ENCODE peak calls at places on chromosomes 11 and 22, in four cellular contexts. J is tibial artery, W is AG04450, C is SK-N-SH. Z is an unnamed sample.

GRCh38 chr11:69931060-69931910 is 112.1 kb upstream of the FGF3 start:
- DNase-seq in W (no peak), C (no peak), J (peak; percentile 56), Z (no peak)

GRCh38 chr11:63769044-63769718 is 606 bp upstream of the ZFTA start:
- DNase-seq in J (peak; percentile 71), C (peak; percentile 83), W (no peak), Z (peak; percentile 20)

GRCh38 chr11:86869966-86870570 is 69.7 kb downstream of the PRSS23 start:
- DNase-seq in J (peak; percentile 82), W (peak; percentile 27), C (peak; percentile 69), Z (peak; percentile 71)

GRCh38 chr11:46290598-46291309 is 13.3 kb downstream of the CREB3L1 start:
- DNase-seq in J (no peak), C (peak; percentile 57), W (peak; percentile 98), Z (peak; percentile 85)

GRCh38 chr11:116482716-116483115 is 290.1 kb downstream of the BUD13 start:
- DNase-seq in W (no peak), J (no peak), C (no peak), Z (no peak)

GRCh38 chr22:34669001-34669400 is 397.0 kb upstream of the ISX start:
- DNase-seq in C (no peak), W (no peak), J (no peak), Z (no peak)

GRCh38 chr11:12893787-12894672 is 115.1 kb upstream of the RASSF10 start:
- DNase-seq in C (peak; percentile 62), W (no peak), J (peak; percentile 75), Z (peak; percentile 63)

GRCh38 chr11:47233051-47233450 is 15.6 kb downstream of the ACP2 start:
- DNase-seq in J (no peak), W (no peak), C (no peak), Z (no peak)

GRCh38 chr11:8828580-8829358 is 82.2 kb upstream of the AKIP1 start:
- DNase-seq in C (no peak), W (no peak), J (no peak), Z (peak; percentile 49)

GRCh38 chr11:8269636-8270035 is 6.0 kb upstream of the LMO1 start:
- DNase-seq in J (no peak), C (no peak), W (no peak), Z (no peak)

GRCh38 chr11:115612331-115612730 is 108.1 kb upstream of the CADM1 start:
- DNase-seq in J (no peak), C (no peak), W (no peak), Z (no peak)

GRCh38 chr22:35376728-35377472 is 4.0 kb upstream of the HMOX1 start:
- DNase-seq in C (no peak), W (peak; percentile 97), J (peak; percentile 98), Z (peak; percentile 97)

GRCh38 chr11:68528630-68529029 is 68.1 kb downstream of the PPP6R3 start:
- DNase-seq in W (no peak), C (no peak), J (no peak), Z (no peak)

GRCh38 chr11:72814831-72815618 is 814 bp downstream of the ATG16L2 start:
- DNase-seq in J (peak; percentile 80), W (no peak), C (no peak), Z (peak; percentile 47)

GRCh38 chr11:1478011-1478410 is 8.6 kb downstream of the MOB2 start:
- DNase-seq in J (peak; percentile 63), C (no peak), W (no peak), Z (no peak)

GRCh38 chr11:15757299-15757698 is 599.0 kb downstream of the SOX6 start:
- DNase-seq in W (no peak), J (no peak), C (no peak), Z (no peak)

GRCh38 chr11:92322225-92322624 is 97.6 kb downstream of the FAT3 start:
- DNase-seq in C (no peak), W (no peak), J (no peak), Z (no peak)

GRCh38 chr22:17672417-17672991 is 33.9 kb downstream of the BCL2L13 start:
- DNase-seq in C (peak; percentile 30), W (no peak), J (no peak), Z (no peak)

GRCh38 chr11:93291889-93292288 is 38.7 kb upstream of the DEUP1 start:
- DNase-seq in C (no peak), W (no peak), J (no peak), Z (no peak)

GRCh38 chr11:86718553-86718952 is 46.1 kb upstream of the ME3 start:
- DNase-seq in J (no peak), W (no peak), C (no peak), Z (no peak)

GRCh38 chr11:115645631-115646271 is 141.5 kb upstream of the CADM1 start:
- DNase-seq in C (peak; percentile 44), J (no peak), W (no peak), Z (no peak)

GRCh38 chr11:32210601-32211000 is 119.7 kb downstream of the RCN1 start:
- DNase-seq in C (no peak), W (no peak), J (no peak), Z (no peak)

GRCh38 chr11:77372736-77373135 is 71.2 kb upstream of the GDPD4 start:
- DNase-seq in W (no peak), J (no peak), C (no peak), Z (no peak)

GRCh38 chr11:26996056-26996455 is 2.1 kb downstream of the FIBIN start:
- DNase-seq in C (no peak), J (no peak), W (no peak), Z (no peak)

GRCh38 chr11:89184021-89184420 is 6.3 kb downstream of the TYR start:
- DNase-seq in W (no peak), J (no peak), C (no peak), Z (no peak)

GRCh38 chr11:34599406-34599901 is 21.4 kb upstream of the EHF start:
- DNase-seq in W (no peak), C (no peak), J (no peak), Z (no peak)

GRCh38 chr11:102882389-102883024 is 7.7 kb upstream of the MMP12 start:
- DNase-seq in W (no peak), J (no peak), C (no peak), Z (no peak)

GRCh38 chr11:39664023-39664422 is 1795.4 kb downstream of the LRRC4C start:
- DNase-seq in W (no peak), C (no peak), J (no peak), Z (no peak)

GRCh38 chr11:41051919-41052630 is 407.4 kb downstream of the LRRC4C start:
- DNase-seq in J (no peak), W (no peak), C (no peak), Z (no peak)

GRCh38 chr11:64566915-64567882 is 23.8 kb upstream of the SLC22A12 start:
- DNase-seq in C (peak; percentile 82), W (no peak), J (peak; percentile 50), Z (no peak)

GRCh38 chr11:102047305-102047924 is at the start of gene CFAP300:
- DNase-seq in C (peak; percentile 55), J (peak; percentile 98), W (no peak), Z (peak; percentile 80)

GRCh38 chr11:73281796-73282660 is 9.9 kb downstream of the P2RY6 start:
- DNase-seq in W (no peak), C (no peak), J (peak; percentile 53), Z (no peak)

GRCh38 chr11:60944504-60945294 is 7.3 kb downstream of the SLC15A3 start:
- DNase-seq in W (no peak), C (no peak), J (no peak), Z (no peak)

DNA sequence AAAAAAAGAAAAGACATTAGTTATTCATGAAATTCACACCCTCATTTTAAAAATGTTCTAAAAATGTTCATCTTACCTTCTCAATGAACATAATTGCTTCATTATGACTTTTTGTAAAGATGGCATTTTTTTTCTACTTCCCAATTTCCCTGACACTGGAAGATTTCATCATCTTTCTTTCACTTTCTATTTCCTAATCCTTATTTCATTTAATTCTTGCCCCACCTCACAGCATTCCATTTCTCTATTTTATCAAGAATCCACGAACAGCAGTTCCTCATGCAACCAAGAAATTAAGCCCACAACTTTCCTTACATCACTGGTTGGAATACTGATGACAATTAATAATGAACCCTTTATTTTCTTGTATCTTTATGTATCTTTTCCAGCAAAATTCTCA is 1.9 kb downstream of the PATL1 start:
- DNase-seq in J (no peak), C (no peak), W (no peak), Z (no peak)
- H3K4me3 ChIP-seq in J (no peak overlapping the region), C (no peak overlapping the region), W (peak overlapping the region; percentile 21), Z (no peak overlapping the region)

DNA sequence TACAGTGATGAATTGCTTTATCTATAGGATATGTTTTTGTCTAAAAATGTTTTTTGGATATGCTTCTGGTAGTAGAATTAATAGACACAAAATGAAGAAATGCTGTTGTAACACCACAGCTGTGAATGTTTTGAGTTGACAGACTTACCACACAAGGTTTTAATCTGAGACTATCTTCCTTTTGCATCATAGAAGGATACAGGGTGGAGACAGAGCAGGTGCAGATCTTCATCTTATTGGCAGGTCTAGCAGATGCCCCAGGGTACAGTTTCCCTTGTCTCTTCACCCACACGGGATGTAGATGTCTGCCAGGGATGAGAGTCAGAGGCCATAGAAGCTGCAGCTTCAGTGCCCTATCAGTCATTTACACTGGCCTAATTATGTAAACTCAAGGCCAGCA is 952 bp downstream of the OOSP3 start:
- DNase-seq in J (no peak), W (no peak), C (no peak), Z (no peak)
- H3K27ac ChIP-seq in J (no peak overlapping the region), W (no peak overlapping the region), C (no peak overlapping the region), Z (no peak overlapping the region)

DNA sequence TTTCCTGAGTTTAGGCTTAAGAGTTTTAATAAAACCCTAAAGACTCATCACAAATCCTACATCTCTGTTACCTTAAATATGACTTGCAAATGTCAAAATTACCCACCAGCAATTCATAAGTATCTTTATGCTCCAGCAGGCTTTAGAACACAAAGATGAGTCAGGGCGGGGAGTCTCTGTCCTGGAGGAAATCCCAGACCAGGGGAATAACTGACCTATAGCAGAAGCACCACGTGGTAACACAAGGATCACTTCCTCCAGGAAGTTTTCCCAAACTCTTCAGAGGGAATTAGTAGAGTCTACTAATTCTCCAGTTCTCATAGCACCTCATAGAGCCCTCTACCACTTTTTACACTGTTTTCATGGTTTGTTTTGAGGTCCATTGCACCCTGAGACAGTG is 217.0 kb downstream of the NAV2 start:
- DNase-seq in W (no peak), J (no peak), C (no peak), Z (no peak)
- TF ChIP-seq CTCF in W (no peak), J (no peak), C (no peak), Z (no peak)

GRCh38 chr11:111097191-111097590 is 148.3 kb upstream of the POU2AF2 start:
- DNase-seq in J (peak; percentile 75), C (no peak), W (peak; percentile 46), Z (peak; percentile 38)
- H3K4me3 ChIP-seq in J (peak overlapping the region; percentile 42), C (no peak overlapping the region), W (peak overlapping the region; percentile 57), Z (peak overlapping the region; percentile 8)

GRCh38 chr22:46378499-46379300 is 43.2 kb downstream of the TRMU start:
- DNase-seq in W (no peak), C (no peak), J (no peak), Z (peak; percentile 51)

GRCh38 chr22:46380069-46380468 is 44.6 kb downstream of the TRMU start:
- DNase-seq in C (no peak), W (no peak), J (peak; percentile 48), Z (no peak)

GRCh38 chr22:46377566-46378498 is 42.3 kb downstream of the TRMU start:
- DNase-seq in J (no peak), W (no peak), C (no peak), Z (peak; percentile 93)

GRCh38 chr22:46380581-46380980 is 45.1 kb downstream of the TRMU start:
- DNase-seq in C (no peak), J (no peak), W (no peak), Z (no peak)

GRCh38 chr22:46379301-46379930 is 43.9 kb downstream of the TRMU start:
- DNase-seq in C (no peak), J (no peak), W (no peak), Z (no peak)
- H3K27ac ChIP-seq in C (no peak overlapping the region), J (no peak overlapping the region), W (no peak overlapping the region), Z (peak overlapping the region; percentile 7)

GRCh38 chr11:129947474-129947873 is 52.1 kb upstream of the NFRKB start:
- DNase-seq in C (no peak), J (no peak), W (no peak), Z (peak; percentile 77)
- TF ChIP-seq CTCF in C (no peak), J (no peak), W (no peak), Z (peak; percentile 38)